ENCODE peak calls at places on chromosome 7, in six cellular contexts. A is lower lobe of right lung; T is CD8-positive, alpha-beta T cell; B is left ventricle myocardium inferior; P is body of pancreas; F is transverse colon. G is an unnamed sample. For H3K27me3, the result is how much of the 10 kb centered on the place peaks cover.

GRCh38 chr7:37756797-37757551 is 73.4 kb downstream of the GPR141 start:
- DNase-seq in T (no peak), F (no peak), A (no peak), B (no peak), P (no peak), G (no peak)

GRCh38 chr7:48710995-48711394 is 213.4 kb upstream of the CDC14C start:
- DNase-seq in P (no peak), A (no peak), T (no peak), B (no peak), F (no peak), G (no peak)

GRCh38 chr7:12715372-12716133 is 28.1 kb downstream of the ARL4A start:
- DNase-seq in P (peak), A (peak), F (peak), T (no peak), B (peak), G (no peak)

GRCh38 chr7:47502240-47502877 is 79.6 kb downstream of the TNS3 start:
- DNase-seq in T (no peak), F (peak), B (no peak), P (no peak), A (no peak), G (no peak)

GRCh38 chr7:81852701-81853100 is 82.9 kb upstream of the HGF start:
- DNase-seq in T (no peak), A (no peak), F (no peak), B (no peak), P (no peak), G (no peak)

GRCh38 chr7:77566421-77566820 is 29.3 kb downstream of the PTPN12 start:
- DNase-seq in F (no peak), A (no peak), T (no peak), P (no peak), B (no peak), G (no peak)

GRCh38 chr7:7510814-7511213 is 24.9 kb downstream of the COL28A1 start:
- DNase-seq in A (no peak), P (no peak), F (no peak), T (no peak), B (no peak), G (no peak)

GRCh38 chr7:23373151-23374004 is 74.2 kb downstream of the MALSU1 start:
- DNase-seq in F (no peak), B (no peak), A (no peak), P (no peak), T (peak), G (peak)

GRCh38 chr7:151082151-151083070 is 882 bp downstream of the TMUB1 start:
- DNase-seq in A (no peak), T (no peak), P (no peak), F (no peak), B (no peak), G (no peak)

GRCh38 chr7:30562498-30562897 is 32.2 kb upstream of the GARS1 start:
- DNase-seq in F (no peak), P (no peak), A (no peak), B (no peak), T (no peak), G (no peak)

GRCh38 chr7:26101471-26102151 is 50.4 kb upstream of the NFE2L3 start:
- DNase-seq in P (peak), F (peak), A (no peak), B (no peak), T (no peak), G (peak)

GRCh38 chr7:39896840-39897239 is 53.2 kb upstream of the CDK13 start:
- DNase-seq in B (no peak), T (no peak), F (no peak), A (no peak), P (no peak), G (no peak)

GRCh38 chr7:84249651-84250050 is 55.1 kb upstream of the SEMA3A start:
- DNase-seq in T (no peak), F (no peak), A (no peak), P (no peak), B (no peak), G (no peak)

GRCh38 chr7:138770904-138771303 is 26.9 kb upstream of the TMEM213 start:
- DNase-seq in F (no peak), A (no peak), B (no peak), P (no peak), T (no peak), G (no peak)
- H3K27me3 ChIP-seq in F (under half), A (under half), B (under half), P (under half), T (under half), G (under half)

GRCh38 chr7:97468491-97468890 is 263.4 kb upstream of the TAC1 start:
- DNase-seq in A (no peak), P (no peak), T (no peak), B (no peak), F (no peak), G (no peak)
- TF ChIP-seq CTCF in A (no peak), P (no peak), T (no peak), B (no peak), F (no peak), G (no peak)

DNA sequence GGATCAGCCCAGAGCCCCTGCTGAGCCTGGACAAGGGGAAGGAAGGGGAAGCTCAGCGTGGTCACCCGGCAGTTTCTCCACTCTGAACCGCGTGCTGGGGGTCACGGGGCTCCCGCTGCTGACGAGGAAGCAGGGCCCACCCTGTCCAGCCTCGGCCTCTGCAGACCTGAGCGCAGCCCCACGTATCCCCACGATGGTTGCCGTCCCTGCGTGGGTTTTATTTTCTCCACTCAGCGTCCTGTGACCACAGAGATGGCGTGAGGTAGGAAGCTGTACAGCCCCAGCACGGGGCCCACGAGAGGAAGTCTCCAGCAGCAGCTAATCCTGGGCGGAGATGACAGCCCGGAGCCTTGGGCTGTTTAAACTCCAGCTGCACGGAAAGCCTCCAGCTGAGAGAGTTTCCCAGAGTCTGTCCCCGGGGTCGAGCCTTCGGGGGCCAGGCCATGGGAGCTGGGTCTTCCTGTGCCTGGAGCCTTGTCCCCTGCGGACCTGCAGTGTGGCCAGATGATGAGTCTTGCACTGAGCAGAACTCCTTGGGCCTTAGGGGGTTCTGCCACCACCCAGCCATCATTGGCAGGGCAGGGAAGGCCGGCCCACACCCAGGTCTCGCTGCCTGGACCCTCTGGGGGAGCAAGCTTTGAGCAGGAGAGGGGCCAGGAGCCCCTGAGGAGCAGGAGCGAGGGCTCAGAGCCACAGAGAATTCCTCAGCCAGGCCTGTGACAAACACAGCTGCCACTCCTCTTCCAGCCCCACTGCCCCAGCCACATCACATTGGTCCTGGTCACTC is 72.8 kb upstream of the FAM20C start:
- DNase-seq in A (peak), P (peak), F (peak), B (peak), T (no peak), G (no peak)
- H3K27me3 ChIP-seq in A (under half), P (under half), F (under half), B (under half), T (under half), G (under half)

DNA sequence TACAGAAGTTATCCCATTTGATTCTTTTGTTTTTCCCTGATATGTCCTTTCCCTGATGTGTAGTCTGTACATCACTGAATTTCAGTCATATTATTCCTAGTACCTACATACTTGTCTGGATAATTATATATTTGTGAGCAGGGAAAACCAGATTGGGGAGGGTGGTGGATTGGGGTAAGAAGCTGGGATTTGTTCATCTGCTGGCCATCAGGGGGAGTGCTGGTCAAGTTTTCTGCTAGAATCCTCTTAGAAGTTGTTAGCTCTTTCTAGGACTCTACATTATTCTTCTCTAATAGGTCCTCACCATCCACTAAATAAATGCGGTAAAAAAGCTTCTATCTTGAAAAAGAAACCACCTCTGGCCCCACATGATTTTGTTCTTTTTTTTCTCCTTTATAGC is 232.7 kb upstream of the TAC1 start:
- DNase-seq in A (no peak), T (no peak), F (peak), P (peak), B (no peak), G (no peak)
- TF ChIP-seq CTCF in A (peak), T (no peak), F (peak), P (peak), B (peak), G (peak)

DNA sequence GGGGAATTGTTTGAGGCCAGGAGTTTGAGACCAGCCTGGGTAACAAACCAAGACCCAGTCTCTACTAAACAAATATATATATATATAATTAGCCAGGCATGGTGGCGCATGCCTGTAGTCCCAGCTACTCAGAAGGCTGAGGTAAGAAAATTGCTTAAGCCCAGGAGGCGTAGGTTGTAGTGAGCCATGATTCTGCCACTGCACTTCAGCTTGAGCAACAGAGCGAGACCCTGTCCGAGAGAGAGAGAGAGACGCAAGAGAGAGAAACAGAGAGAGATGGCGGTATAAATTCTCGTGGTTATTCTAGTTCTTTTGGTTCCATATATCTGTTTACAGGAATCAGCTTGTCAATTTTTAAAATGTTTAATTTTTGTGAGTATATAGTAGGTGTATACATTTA is 94.0 kb downstream of the TBXAS1 start:
- DNase-seq in P (no peak), A (no peak), B (no peak), F (no peak), T (no peak), G (no peak)
- H3K27me3 ChIP-seq in P (under half), A (under half), B (under half), F (under half), T (under half), G (under half)

GRCh38 chr7:67621704-67622103 is 625.1 kb downstream of the TYW1 start:
- DNase-seq in P (no peak), B (no peak), F (no peak), A (no peak), T (no peak), G (no peak)

GRCh38 chr7:67620216-67620933 is 623.7 kb downstream of the TYW1 start:
- DNase-seq in B (no peak), T (no peak), A (no peak), P (no peak), F (no peak), G (no peak)

GRCh38 chr7:67625257-67625713 is 628.7 kb downstream of the TYW1 start:
- DNase-seq in B (peak), F (peak), P (peak), T (no peak), A (peak), G (peak)
- TF ChIP-seq CTCF in B (peak), F (peak), P (peak), T (peak), A (peak), G (peak)

GRCh38 chr7:50920031-50920635 is 137.4 kb upstream of the GRB10 start:
- DNase-seq in A (no peak), F (no peak), T (no peak), B (no peak), P (no peak), G (no peak)
- H3K27me3 ChIP-seq in A (under half), F (under half), T (under half), B (under half), P (under half), G (under half)

GRCh38 chr7:128266891-128267839 is 26.1 kb downstream of the LEP start:
- DNase-seq in A (no peak), P (peak), F (peak), T (no peak), B (peak), G (no peak)
- TF ChIP-seq CTCF in A (no peak), P (no peak), F (no peak), T (no peak), B (no peak), G (no peak)

DNA sequence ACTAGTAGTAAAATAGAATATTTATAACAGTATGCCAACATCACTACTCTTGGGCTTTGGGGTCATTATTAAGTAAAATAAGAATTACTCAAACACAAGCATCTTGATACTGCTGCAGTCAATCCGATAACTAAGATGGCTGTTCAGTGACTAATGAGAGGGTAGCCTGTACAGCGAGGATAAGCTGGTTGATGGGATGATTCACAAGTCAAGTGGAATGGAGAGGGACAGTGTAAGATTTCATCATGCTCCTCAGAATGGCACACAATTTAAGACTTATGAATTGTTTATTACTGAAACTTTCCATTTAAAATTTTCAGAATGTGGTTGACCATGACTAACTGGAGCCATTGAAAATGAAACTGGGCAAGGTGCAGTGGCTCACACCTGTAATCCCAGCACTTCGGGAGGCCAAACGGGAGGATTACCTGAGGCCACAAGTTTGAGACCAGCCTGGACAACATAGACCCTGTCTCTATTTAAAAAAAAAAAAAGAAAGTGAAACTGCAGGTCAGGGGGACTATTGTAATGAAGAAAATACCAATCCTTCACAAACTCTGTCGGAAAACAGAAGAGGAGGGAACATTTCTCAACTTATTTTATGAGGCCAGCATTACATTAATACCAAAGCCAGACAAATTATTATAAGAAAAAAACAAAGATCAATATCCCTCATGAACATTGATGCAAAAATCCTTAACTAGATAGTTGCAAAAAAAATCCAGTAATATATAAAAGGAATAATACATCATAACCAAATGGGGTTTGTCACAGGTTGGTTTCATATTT is 11.2 kb downstream of the AVL9 start:
- DNase-seq in B (no peak), A (no peak), P (no peak), T (no peak), F (no peak), G (no peak)
- H3K27me3 ChIP-seq in B (under half), A (under half), P (under half), T (under half), F (under half), G (under half)

GRCh38 chr7:87797798-87798403 is 78.3 kb downstream of the SLC25A40 start:
- DNase-seq in F (no peak), P (peak), T (no peak), A (no peak), B (no peak), G (peak)
- TF ChIP-seq CTCF in F (peak), P (peak), T (peak), A (peak), B (peak), G (peak)

G was measured in GM06990.